ENCODE peak calls at places on chromosomes 11 and 22, in seven cellular contexts. D is nephron progenitor cell; G is HFF-Myc; J is CD4-positive, alpha-beta T cell; C is A673; B is GM12865; Z is neural progenitor cell. N is an unnamed sample.

GRCh38 chr11:68331338-68331947 is 19.1 kb downstream of the LRP5 start:
- DNase-seq in D (no peak), G (no peak), J (no peak), C (no peak), B (no peak), Z (no peak), N (peak)

GRCh38 chr22:19717691-19718254 is 3.5 kb downstream of the SEPTIN5 start:
- DNase-seq in D (peak), G (no peak), J (peak), C (peak), B (peak), Z (peak), N (peak)

GRCh38 chr22:35347462-35347861 is 33.4 kb upstream of the HMOX1 start:
- DNase-seq in D (no peak), G (no peak), J (no peak), C (no peak), B (no peak), Z (no peak), N (peak)

GRCh38 chr11:109939176-109939810 is 153.9 kb upstream of the ZC3H12C start:
- DNase-seq in D (peak), G (peak), J (no peak), C (peak), B (peak), Z (peak), N (no peak)

GRCh38 chr11:10309163-10310093 is 4.6 kb downstream of the ADM start:
- DNase-seq in D (no peak), G (no peak), J (no peak), C (no peak), B (peak), Z (no peak), N (no peak)

GRCh38 chr22:17807571-17808410 is 33.5 kb upstream of the BID start:
- DNase-seq in D (no peak), G (no peak), J (no peak), C (no peak), B (no peak), Z (no peak), N (no peak)

GRCh38 chr11:120651836-120652235 is 140.3 kb downstream of the GRIK4 start:
- DNase-seq in D (no peak), G (no peak), J (no peak), C (no peak), B (no peak), Z (no peak), N (peak)

GRCh38 chr11:7484645-7485044 is 661 bp upstream of the OLFML1 start:
- DNase-seq in D (no peak), G (no peak), J (no peak), C (no peak), B (no peak), Z (no peak), N (no peak)

GRCh38 chr11:65854161-65854592 is 3.8 kb downstream of the CFL1 start:
- DNase-seq in D (no peak), G (no peak), J (no peak), C (no peak), B (peak), Z (peak), N (peak)

GRCh38 chr11:77381749-77382693 is 80.5 kb upstream of the GDPD4 start:
- DNase-seq in D (no peak), G (no peak), J (no peak), C (peak), B (no peak), Z (no peak), N (peak)

GRCh38 chr11:46918778-46919513 is 596 bp upstream of the LRP4 start:
- DNase-seq in D (no peak), G (no peak), J (no peak), C (peak), B (no peak), Z (peak), N (no peak)

GRCh38 chr22:45722006-45722405 is 50.4 kb downstream of the ATXN10 start:
- DNase-seq in D (no peak), G (no peak), J (no peak), C (no peak), B (no peak), Z (no peak), N (no peak)

GRCh38 chr22:39138357-39138997 is 14.0 kb downstream of the CBX7 start:
- DNase-seq in D (no peak), G (no peak), J (no peak), C (no peak), B (no peak), Z (no peak), N (peak)

GRCh38 chr11:115168229-115168671 is 336.0 kb downstream of the CADM1 start:
- DNase-seq in D (no peak), G (no peak), J (no peak), C (no peak), B (no peak), Z (no peak), N (no peak)

GRCh38 chr11:92453055-92453454 is 228.4 kb downstream of the FAT3 start:
- DNase-seq in D (no peak), G (no peak), J (no peak), C (peak), B (peak), Z (no peak), N (no peak)

GRCh38 chr11:81005595-81005994 is 1564.8 kb upstream of the TENM4 start:
- DNase-seq in D (no peak), G (no peak), J (no peak), C (peak), B (no peak), Z (no peak), N (no peak)

GRCh38 chr11:59572091-59572490 is 43.5 kb downstream of the OSBP start:
- DNase-seq in D (no peak), G (no peak), J (no peak), C (no peak), B (no peak), Z (no peak), N (no peak)

GRCh38 chr11:14855890-14856289 is 36.1 kb downstream of the CYP2R1 start:
- DNase-seq in D (no peak), G (no peak), J (no peak), C (no peak), B (no peak), Z (no peak), N (no peak)

GRCh38 chr11:72001834-72002591 is 3.3 kb downstream of the IL18BP start:
- DNase-seq in D (no peak), G (no peak), J (no peak), C (no peak), B (no peak), Z (no peak), N (peak)

GRCh38 chr11:29005401-29005980 is 897.3 kb downstream of the METTL15 start:
- DNase-seq in D (no peak), G (no peak), J (no peak), C (peak), B (peak), Z (peak), N (no peak)

GRCh38 chr22:28831140-28832072 is 31.0 kb upstream of the XBP1 start:
- DNase-seq in D (no peak), G (no peak), J (no peak), C (no peak), B (no peak), Z (no peak), N (no peak)

GRCh38 chr11:13339196-13340153 is 61.9 kb downstream of the BMAL1 start:
- DNase-seq in D (no peak), G (peak), J (no peak), C (peak), B (peak), Z (no peak), N (peak)

GRCh38 chr11:42170601-42171000 is 711.1 kb upstream of the LRRC4C start:
- DNase-seq in D (no peak), G (no peak), J (no peak), C (no peak), B (no peak), Z (no peak), N (no peak)

GRCh38 chr11:118238947-118239346 is 13.2 kb downstream of the MPZL3 start:
- DNase-seq in D (no peak), G (no peak), J (no peak), C (no peak), B (no peak), Z (no peak), N (no peak)

GRCh38 chr22:20039683-20040325 is 18.9 kb downstream of the TANGO2 start:
- DNase-seq in D (no peak), G (no peak), J (no peak), C (no peak), B (no peak), Z (no peak), N (peak)

GRCh38 chr11:16337421-16338213 is 18.7 kb downstream of the SOX6 start:
- DNase-seq in D (no peak), G (no peak), J (no peak), C (no peak), B (no peak), Z (no peak), N (no peak)

DNA sequence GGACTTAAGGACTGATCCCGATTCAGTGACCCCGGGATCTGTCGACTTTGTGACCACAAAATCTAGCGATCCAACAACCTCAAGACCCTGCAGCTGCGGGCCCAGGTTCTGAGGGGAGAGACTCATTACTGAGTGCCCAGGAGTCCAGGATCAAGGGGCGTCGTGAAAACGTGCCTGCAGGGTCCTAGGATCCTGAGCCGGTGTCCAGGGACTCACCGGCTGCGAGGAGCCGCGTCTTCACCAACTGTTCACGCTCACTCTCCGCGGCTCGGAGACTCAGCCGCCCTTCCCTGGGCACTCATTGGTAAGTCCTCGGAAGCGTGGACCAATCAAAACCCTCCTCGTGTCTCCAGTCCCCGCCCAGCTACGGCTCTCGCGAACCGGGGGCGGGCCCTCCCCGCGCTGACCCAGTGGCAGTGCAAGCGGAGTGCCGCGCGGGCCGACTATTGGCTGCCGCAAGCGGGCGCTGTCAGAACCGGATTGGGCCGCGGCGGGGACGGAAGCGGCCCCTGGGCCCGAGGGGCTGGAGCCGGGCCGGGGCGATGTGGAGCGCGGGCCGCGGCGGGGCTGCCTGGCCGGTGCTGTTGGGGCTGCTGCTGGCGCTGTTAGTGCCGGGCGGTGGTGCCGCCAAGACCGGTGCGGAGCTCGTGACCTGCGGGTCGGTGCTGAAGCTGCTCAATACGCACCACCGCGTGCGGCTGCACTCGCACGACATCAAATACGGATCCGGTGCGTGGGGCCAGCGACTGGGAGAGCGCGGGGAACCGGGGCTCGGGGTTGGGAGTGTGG is at the start of gene SDF2L1:
- DNase-seq in D (peak), G (peak), J (peak), C (peak), B (peak), Z (peak), N (peak)
- TF ChIP-seq CTCF in D (no peak), G (no peak), J (no peak), C (no peak), B (no peak), Z (no peak), N (no peak)

GRCh38 chr22:37329239-37330140 is 47.2 kb downstream of the CYTH4 start:
- DNase-seq in D (no peak), G (no peak), J (no peak), C (no peak), B (no peak), Z (peak), N (peak)

GRCh38 chr22:37333724-37334460 is 51.6 kb downstream of the CYTH4 start:
- DNase-seq in D (no peak), G (no peak), J (no peak), C (peak), B (no peak), Z (no peak), N (peak)

GRCh38 chr22:37331034-37331428 is 48.7 kb downstream of the CYTH4 start:
- DNase-seq in D (no peak), G (no peak), J (no peak), C (peak), B (no peak), Z (no peak), N (peak)

GRCh38 chr22:37330200-37331033 is 48.1 kb downstream of the CYTH4 start:
- DNase-seq in D (peak), G (peak), J (no peak), C (peak), B (peak), Z (peak), N (peak)

DNA sequence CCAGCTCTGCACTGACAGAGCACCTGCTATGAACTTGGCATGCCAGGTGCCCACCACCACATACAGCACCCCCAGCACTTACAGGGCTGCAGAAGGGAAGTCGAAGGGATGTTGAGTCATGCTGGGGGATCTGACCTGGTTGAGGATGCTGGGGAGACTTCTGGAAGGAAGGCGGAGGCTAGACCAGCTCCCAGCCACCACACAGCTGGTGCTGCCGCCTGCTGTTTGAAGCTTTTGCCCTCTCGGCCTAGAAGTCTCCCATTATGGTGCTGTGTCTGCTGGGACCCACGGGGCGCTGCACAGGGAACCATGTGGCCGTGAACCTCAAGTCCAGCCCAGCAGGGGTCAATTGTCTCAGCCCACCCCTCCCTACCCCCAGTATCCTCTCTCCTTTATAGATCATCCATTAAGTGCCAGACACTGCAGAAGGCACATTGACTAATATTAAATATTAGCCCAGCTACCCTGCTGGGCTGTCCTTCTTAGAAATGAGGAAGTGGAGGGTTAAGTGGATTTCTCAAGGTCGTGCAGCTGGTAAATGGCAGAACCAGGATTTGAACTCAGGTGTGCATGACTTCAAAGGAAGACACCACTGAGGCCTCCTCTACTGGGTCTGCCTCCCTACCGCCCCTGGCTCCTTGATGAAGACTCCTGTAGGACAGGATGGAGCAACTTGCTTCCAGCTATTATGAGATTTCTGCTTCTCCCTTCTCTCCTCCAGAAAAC is 49.7 kb downstream of the CYTH4 start:
- DNase-seq in D (no peak), G (no peak), J (no peak), C (no peak), B (peak), Z (no peak), N (peak)
- TF ChIP-seq CTCF in D (no peak), G (no peak), J (no peak), C (no peak), B (peak), Z (no peak), N (no peak)

DNA sequence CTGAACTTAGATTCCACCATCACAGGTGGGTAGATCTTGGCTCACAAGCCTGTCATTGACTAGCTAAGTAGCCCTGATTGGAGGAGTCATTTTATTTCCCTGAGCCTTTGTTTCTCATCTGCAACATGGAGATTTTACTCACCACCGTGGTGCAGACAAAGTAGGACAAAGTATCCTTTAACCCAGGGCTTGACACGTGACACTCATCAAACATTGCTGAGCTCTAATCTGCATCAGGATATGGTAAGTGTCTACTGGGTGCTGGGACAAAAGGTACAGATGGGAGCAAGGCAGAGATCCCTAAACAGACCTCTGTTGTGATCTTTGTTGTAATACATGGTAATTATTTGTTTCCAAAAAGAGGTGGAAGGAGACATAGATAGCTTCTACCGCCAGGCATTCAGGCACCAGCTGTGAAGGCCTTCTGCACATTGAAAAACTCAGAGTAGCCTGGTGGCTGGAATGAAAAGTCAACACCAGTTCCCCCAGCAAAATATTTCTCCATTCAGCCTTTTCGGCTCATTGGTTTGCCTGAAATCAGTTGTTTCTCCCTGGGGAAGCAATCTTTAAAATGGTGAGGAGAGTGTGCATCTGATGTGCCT is 18.3 kb upstream of the MICAL2 start:
- DNase-seq in D (no peak), G (no peak), J (no peak), C (no peak), B (no peak), Z (peak), N (peak)
- TF ChIP-seq CTCF in D (no peak), G (no peak), J (no peak), C (no peak), B (no peak), Z (no peak), N (peak)

GRCh38 chr11:134267966-134268365 is 8.2 kb upstream of the GLB1L3 start:
- DNase-seq in D (no peak), G (no peak), J (no peak), C (no peak), B (no peak), Z (no peak), N (no peak)

GRCh38 chr11:134267466-134267865 is 8.7 kb upstream of the GLB1L3 start:
- DNase-seq in D (no peak), G (no peak), J (no peak), C (no peak), B (no peak), Z (no peak), N (no peak)

GRCh38 chr11:134272381-134273316 is 3.5 kb upstream of the GLB1L3 start:
- DNase-seq in D (no peak), G (no peak), J (no peak), C (no peak), B (no peak), Z (peak), N (no peak)

GRCh38 chr11:134271978-134272377 is 4.2 kb upstream of the GLB1L3 start:
- DNase-seq in D (no peak), G (no peak), J (no peak), C (no peak), B (no peak), Z (no peak), N (no peak)

GRCh38 chr11:134270250-134270714 is 5.9 kb upstream of the GLB1L3 start:
- DNase-seq in D (no peak), G (peak), J (no peak), C (peak), B (peak), Z (peak), N (no peak)
- TF ChIP-seq CTCF in D (no peak), G (peak), J (peak), C (peak), B (peak), Z (peak), N (peak)

DNA sequence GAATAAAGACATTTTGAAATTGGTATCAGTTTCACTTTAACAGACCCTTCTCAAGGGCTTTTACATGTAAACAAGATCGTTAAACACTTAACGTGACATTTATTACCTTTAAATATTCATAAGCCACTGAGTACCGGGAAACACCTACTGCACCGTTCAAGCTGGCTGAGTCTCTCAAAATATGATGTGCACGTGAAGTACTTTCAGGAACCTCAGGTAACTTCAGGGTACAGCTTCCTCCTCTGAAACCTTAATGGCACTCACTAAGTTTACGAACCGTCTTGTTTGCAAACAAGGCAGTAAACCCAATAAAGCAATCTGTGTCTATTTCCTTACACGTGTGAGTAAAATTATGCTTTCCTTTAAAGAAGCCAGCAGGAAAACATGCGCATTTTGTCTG is 105.5 kb upstream of the TENM4 start:
- DNase-seq in D (no peak), G (no peak), J (no peak), C (no peak), B (no peak), Z (no peak), N (no peak)
- TF ChIP-seq CTCF in D (no peak), G (no peak), J (no peak), C (no peak), B (no peak), Z (no peak), N (no peak)

DNA sequence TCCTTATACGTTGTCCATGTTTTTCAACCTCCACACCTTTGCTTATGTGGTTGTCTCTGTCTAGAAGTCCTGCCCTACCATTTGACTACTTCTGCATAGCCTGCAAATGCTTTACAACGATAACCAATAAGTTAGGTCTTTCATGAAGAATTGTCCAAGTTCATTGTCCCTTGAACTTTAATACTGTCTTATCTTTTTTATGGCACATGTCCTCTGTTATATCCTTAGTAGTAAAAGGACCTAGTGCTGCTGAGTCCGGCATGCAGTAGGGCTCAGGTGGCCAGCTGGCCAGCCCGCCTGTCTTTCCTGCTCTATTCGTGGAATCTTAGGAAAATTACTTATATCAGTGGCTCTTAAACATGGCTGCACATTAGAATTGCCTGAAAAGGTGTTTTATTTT is 64.4 kb upstream of the SESN3 start:
- DNase-seq in D (no peak), G (no peak), J (no peak), C (no peak), B (no peak), Z (no peak), N (no peak)
- TF ChIP-seq CTCF in D (no peak), G (no peak), J (no peak), C (no peak), B (no peak), Z (no peak), N (no peak)

DNA sequence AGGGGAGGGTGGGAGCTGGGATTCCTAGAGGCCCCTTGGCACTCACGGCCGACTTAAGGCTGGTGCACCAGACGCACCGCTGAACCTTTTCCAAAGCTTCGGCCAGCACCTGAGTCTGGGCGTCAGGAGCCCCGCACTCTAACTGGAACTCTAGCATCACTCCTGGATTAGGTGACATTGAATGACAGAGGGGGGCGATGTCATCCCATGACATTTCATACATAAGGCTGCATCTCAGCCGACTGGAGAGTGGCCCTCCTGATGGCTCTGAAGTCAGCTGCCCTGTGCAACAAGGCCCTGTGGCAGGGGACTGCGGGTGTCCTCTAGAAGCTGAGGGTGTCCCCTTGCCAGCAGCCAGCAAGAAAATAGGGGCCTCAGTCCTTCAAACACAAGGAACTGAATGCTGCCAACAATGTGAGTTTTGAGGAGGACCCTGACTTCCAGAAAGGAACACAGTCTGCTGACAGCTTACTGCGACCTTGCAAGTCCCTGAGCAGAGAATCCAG is 10.1 kb upstream of the FADS3 start:
- DNase-seq in D (no peak), G (no peak), J (no peak), C (no peak), B (no peak), Z (no peak), N (no peak)
- TF ChIP-seq CTCF in D (no peak), G (no peak), J (no peak), C (peak), B (no peak), Z (no peak), N (no peak)